ENCODE peak calls at places on chromosomes 5 and 9, in four cellular contexts. Y, B, C and O are unnamed samples.

GRCh38 chr5:54902817-54903473 is 82.4 kb downstream of the ESM1 start:
- DNase-seq in B (no peak), Y (peak), C (no peak), O (peak)

GRCh38 chr9:89137548-89138462 is 40.8 kb downstream of the SHC3 start:
- DNase-seq in B (peak), Y (peak), C (no peak), O (peak)

GRCh38 chr9:8070779-8071444 is 271.3 kb upstream of the DMAC1 start:
- DNase-seq in C (no peak), Y (no peak), B (no peak), O (no peak)

GRCh38 chr5:6472792-6473191 is 24.1 kb downstream of the UBE2QL1 start:
- DNase-seq in B (no peak), Y (no peak), C (no peak), O (no peak)

GRCh38 chr5:43627028-43627427 is 24.0 kb downstream of the NNT start:
- DNase-seq in B (no peak), Y (peak), C (no peak), O (peak)

GRCh38 chr9:17117372-17117771 is 17.5 kb upstream of the CNTLN start:
- DNase-seq in B (no peak), Y (no peak), C (no peak), O (no peak)

GRCh38 chr9:127557466-127557869 is 54.6 kb upstream of the STXBP1 start:
- DNase-seq in Y (no peak), C (no peak), B (no peak), O (no peak)

GRCh38 chr5:74873525-74874249 is 7.5 kb upstream of the FAM169A start:
- DNase-seq in C (no peak), B (no peak), Y (no peak), O (no peak)

GRCh38 chr9:99147177-99147576 is 42.3 kb downstream of the TGFBR1 start:
- DNase-seq in B (no peak), Y (no peak), C (no peak), O (no peak)

GRCh38 chr9:29150606-29151005 is 1577.3 kb upstream of the C9orf72 start:
- DNase-seq in C (no peak), B (no peak), Y (peak), O (no peak)

GRCh38 chr5:35047785-35048404 is at the start of gene AGXT2:
- DNase-seq in C (no peak), Y (no peak), B (no peak), O (no peak)

GRCh38 chr5:168778536-168778935 is 199.4 kb upstream of the PANK3 start:
- DNase-seq in B (no peak), C (no peak), Y (no peak), O (no peak)

GRCh38 chr5:31485376-31486207 is 46.3 kb downstream of the DROSHA start:
- DNase-seq in C (no peak), Y (no peak), B (no peak), O (no peak)

GRCh38 chr5:16567365-16567764 is 49.4 kb downstream of the RETREG1 start:
- DNase-seq in C (no peak), B (no peak), Y (no peak), O (no peak)

GRCh38 chr5:125210241-125210947 is 464.0 kb upstream of the ZNF608 start:
- DNase-seq in Y (no peak), B (no peak), C (no peak), O (peak)

GRCh38 chr9:17734674-17735073 is 155.8 kb downstream of the SH3GL2 start:
- DNase-seq in C (no peak), Y (no peak), B (no peak), O (no peak)

GRCh38 chr5:41790038-41790776 is 80.0 kb downstream of the OXCT1 start:
- DNase-seq in Y (peak), C (no peak), B (no peak), O (peak)

GRCh38 chr9:129560849-129561248 is 60.1 kb downstream of the C9orf50 start:
- DNase-seq in B (no peak), C (no peak), Y (no peak), O (no peak)

GRCh38 chr9:101639301-101639700 is 44.5 kb upstream of the PPP3R2 start:
- DNase-seq in C (no peak), B (no peak), Y (no peak), O (no peak)

GRCh38 chr5:36701085-36701691 is 94.8 kb downstream of the SLC1A3 start:
- DNase-seq in Y (no peak), C (no peak), B (no peak), O (no peak)